ENCODE peak calls at places on chromosomes 16 and 17, in eight cellular contexts. L, P, O, J, Z, C, R and M are unnamed samples.
A peak's percentile ranks its signal among the peaks of the same experiment; 100 is the strongest.

GRCh38 chr16:56426585-56426984 is 1.2 kb upstream of the AMFR start:
- DNase-seq in L (no peak), P (no peak), C (no peak), O (no peak), R (no peak), J (no peak), Z (no peak), M (no peak)

GRCh38 chr17:57293077-57293476 is 36.8 kb downstream of the MSI2 start:
- DNase-seq in J (no peak), P (peak; percentile 81), C (no peak), L (no peak), Z (peak; percentile 92), R (no peak), O (no peak), M (no peak)

GRCh38 chr17:44518032-44518431 is 14.8 kb upstream of the GPATCH8 start:
- DNase-seq in L (no peak), R (no peak), P (no peak), O (no peak), J (no peak), Z (no peak), C (no peak), M (no peak)

GRCh38 chr16:85316321-85316919 is 204.1 kb upstream of the CIBAR2 start:
- DNase-seq in R (no peak), L (no peak), P (peak; percentile 50), Z (peak; percentile 80), J (peak; percentile 97), O (peak; percentile 75), C (peak; percentile 84), M (no peak)

GRCh38 chr16:24036614-24037013 is 200.8 kb downstream of the PRKCB start:
- DNase-seq in P (peak; percentile 19), L (no peak), O (peak; percentile 49), J (peak; percentile 39), Z (peak; percentile 46), C (no peak), R (peak; percentile 43), M (peak; percentile 92)

GRCh38 chr17:43791589-43791988 is 11.4 kb downstream of the CFAP97D1 start:
- DNase-seq in R (no peak), O (no peak), C (no peak), L (no peak), P (no peak), Z (peak; percentile 66), J (peak; percentile 48), M (no peak)

GRCh38 chr17:45229681-45230409 is 8.2 kb downstream of the FMNL1 start:
- DNase-seq in R (no peak), O (peak; percentile 48), J (no peak), L (no peak), C (peak; percentile 85), Z (no peak), P (no peak), M (no peak)

GRCh38 chr16:54052271-54052670 is 234.3 kb downstream of the IRX3 start:
- DNase-seq in Z (no peak), L (no peak), J (no peak), O (no peak), R (no peak), P (no peak), C (no peak), M (no peak)

GRCh38 chr16:85417156-85417860 is 195.8 kb upstream of the GSE1 start:
- DNase-seq in C (peak; percentile 67), L (no peak), O (no peak), Z (no peak), R (no peak), J (no peak), P (no peak), M (no peak)

GRCh38 chr17:17417718-17418151 is 59.1 kb upstream of the MED9 start:
- DNase-seq in P (no peak), O (peak; percentile 50), J (peak; percentile 66), L (no peak), C (no peak), R (no peak), Z (peak; percentile 68), M (no peak)

GRCh38 chr17:17120716-17121115 is 78.5 kb downstream of the MPRIP start:
- DNase-seq in C (no peak), O (no peak), P (no peak), Z (no peak), J (no peak), R (no peak), L (no peak), M (no peak)

GRCh38 chr17:12457493-12457892 is 208.2 kb upstream of the MYOCD start:
- DNase-seq in Z (no peak), R (no peak), P (no peak), C (no peak), L (no peak), J (no peak), O (no peak), M (no peak)

GRCh38 chr17:44997733-44998520 is 29.8 kb upstream of the C1QL1 start:
- DNase-seq in J (no peak), Z (no peak), O (no peak), L (no peak), P (no peak), R (no peak), C (no peak), M (no peak)

GRCh38 chr16:53944026-53944425 is 240.1 kb downstream of the FTO start:
- DNase-seq in O (no peak), L (no peak), R (no peak), Z (no peak), C (no peak), J (no peak), P (no peak), M (no peak)

GRCh38 chr16:77298638-77299360 is 99.6 kb downstream of the SYCE1L start:
- DNase-seq in J (no peak), L (no peak), Z (no peak), P (no peak), O (no peak), R (peak; percentile 87), C (no peak), M (no peak)

GRCh38 chr17:43665038-43665386 is 3.3 kb upstream of the MEOX1 start:
- DNase-seq in P (no peak), R (no peak), O (no peak), Z (no peak), L (no peak), J (no peak), C (no peak), M (no peak)

GRCh38 chr16:71565812-71566700 is 10.8 kb downstream of the TAT start:
- DNase-seq in J (no peak), P (no peak), C (no peak), Z (no peak), R (no peak), O (no peak), L (no peak), M (no peak)
- H3K4me3 ChIP-seq in J (peak overlapping the region; percentile 55), P (no peak overlapping the region), C (no peak overlapping the region), Z (peak overlapping the region; percentile 55), R (peak overlapping the region; percentile 54), O (peak overlapping the region; percentile 70), L (peak overlapping the region; percentile 65), M (peak overlapping the region; percentile 77)

GRCh38 chr16:28090646-28091377 is 27.3 kb upstream of the GSG1L start:
- DNase-seq in Z (no peak), O (no peak), J (peak; percentile 40), P (no peak), L (no peak), C (peak; percentile 49), R (no peak), M (no peak)

GRCh38 chr16:28087675-28088285 is 24.3 kb upstream of the GSG1L start:
- DNase-seq in O (no peak), J (no peak), Z (peak; percentile 22), P (no peak), L (no peak), C (no peak), R (no peak), M (no peak)

GRCh38 chr16:28089992-28090365 is 26.5 kb upstream of the GSG1L start:
- DNase-seq in P (no peak), J (no peak), Z (no peak), R (no peak), C (no peak), L (no peak), O (no peak), M (no peak)

GRCh38 chr16:28087140-28087660 is 23.7 kb upstream of the GSG1L start:
- DNase-seq in R (no peak), Z (no peak), P (no peak), C (no peak), J (no peak), O (no peak), L (no peak), M (no peak)

DNA sequence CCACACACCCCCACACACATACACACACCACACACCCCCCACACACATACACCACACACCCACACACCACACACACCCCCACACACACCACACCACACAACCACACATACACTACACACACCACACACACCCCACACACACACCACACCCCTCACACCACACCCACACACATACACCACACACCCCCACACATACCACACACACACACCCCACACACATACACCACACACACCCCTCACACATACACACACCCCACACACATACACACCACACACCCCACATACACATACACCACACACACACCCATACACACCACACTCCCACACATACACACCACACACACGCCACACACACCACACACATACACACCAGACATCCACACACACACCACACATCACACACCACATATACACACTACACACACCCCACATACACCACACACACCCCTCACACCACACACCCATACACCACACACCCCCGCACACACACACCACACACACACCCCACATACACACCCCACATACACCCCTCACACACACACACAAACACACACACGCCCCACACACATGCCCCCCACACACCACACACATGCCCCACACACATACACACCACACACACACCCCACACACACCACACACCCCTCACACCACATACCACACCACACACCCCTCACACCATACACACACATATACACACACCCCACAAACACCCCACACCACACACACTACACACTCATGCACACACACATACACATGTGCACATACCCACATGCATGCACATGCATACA is 25.9 kb upstream of the GSG1L start:
- DNase-seq in O (no peak), J (no peak), Z (no peak), P (no peak), R (no peak), L (no peak), C (no peak), M (no peak)
- H3K27ac ChIP-seq in O (no peak overlapping the region), J (no peak overlapping the region), Z (no peak overlapping the region), P (no peak overlapping the region), R (no peak overlapping the region), L (no peak overlapping the region), C (no peak overlapping the region), M (no peak overlapping the region)

DNA sequence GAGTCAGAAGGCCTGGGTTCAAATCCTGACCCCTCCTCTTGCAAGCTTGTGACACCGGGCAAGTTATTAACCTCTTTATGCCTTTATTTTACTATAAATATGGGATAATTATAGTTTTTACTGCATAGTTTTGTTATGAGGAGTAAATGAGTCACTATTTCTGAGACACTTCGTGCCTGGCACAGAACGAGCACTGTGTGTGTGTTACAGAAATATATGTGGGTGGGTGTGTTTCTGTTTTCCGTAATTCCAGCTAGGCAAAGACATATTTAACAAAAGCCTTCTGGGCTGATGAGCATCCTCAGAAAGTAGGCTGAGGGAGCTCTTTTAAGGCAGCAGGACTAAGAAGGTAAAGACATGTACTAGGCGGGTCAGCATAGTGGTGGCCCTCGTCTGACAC is 417.9 kb downstream of the MAF start:
- DNase-seq in L (no peak), Z (no peak), J (no peak), R (no peak), C (no peak), P (no peak), O (no peak), M (no peak)
- TF ChIP-seq POLR2AphosphoS5 in L (no peak), Z (no peak), J (no peak), R (no peak), C (no peak), P (no peak), O (no peak), M (no peak)

DNA sequence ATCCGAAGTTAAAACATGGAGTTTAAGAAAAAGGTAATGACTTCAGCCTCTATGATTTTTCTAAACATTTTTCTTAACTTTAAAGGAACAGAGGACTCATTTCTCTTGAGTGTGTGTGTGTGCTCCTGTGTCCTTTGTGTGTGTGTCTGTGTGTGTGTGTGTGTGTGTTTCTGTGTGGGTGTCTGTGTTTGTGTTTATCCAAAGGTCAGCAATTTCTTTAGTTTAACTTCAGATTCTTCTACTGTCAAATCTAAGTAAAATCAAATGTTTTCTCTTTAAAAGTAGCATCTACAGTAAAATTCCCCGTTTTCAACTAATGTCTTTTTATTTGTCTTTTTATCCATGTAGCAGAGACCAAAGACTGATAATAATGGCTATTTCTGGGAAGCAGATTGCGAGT is 31.8 kb downstream of the HSBP1 start:
- DNase-seq in J (no peak), Z (no peak), O (no peak), R (no peak), P (no peak), C (no peak), L (no peak), M (no peak)
- H3K4me3 ChIP-seq in J (no peak overlapping the region), Z (no peak overlapping the region), O (no peak overlapping the region), R (no peak overlapping the region), P (no peak overlapping the region), C (no peak overlapping the region), L (no peak overlapping the region), M (no peak overlapping the region)